ENCODE peak calls at places on chromosomes 13 and 19, in eight cellular contexts. S is GM12878, B is heart left ventricle, C is ovary, T is NB4, K is lower leg skin, G is GM12891, W is stomach. I is an unnamed sample.

GRCh38 chr19:30564551-30565011 is 192.4 kb downstream of the ZNF536 start:
- DNase-seq in B (no peak), C (no peak), S (no peak), T (no peak), G (no peak), W (no peak), K (no peak), I (no peak)

GRCh38 chr13:30607908-30608307 is 9.8 kb upstream of the USPL1 start:
- DNase-seq in W (peak), B (no peak), G (peak), S (peak), T (peak), C (no peak), K (no peak), I (no peak)

GRCh38 chr13:23506821-23507210 is 63.4 kb upstream of the TNFRSF19 start:
- DNase-seq in K (no peak), G (no peak), W (no peak), S (no peak), T (no peak), B (no peak), C (no peak), I (no peak)

GRCh38 chr19:47493378-47494210 is 9.6 kb upstream of the KPTN start:
- DNase-seq in C (no peak), W (no peak), T (no peak), G (no peak), S (no peak), K (no peak), B (peak), I (no peak)

GRCh38 chr13:28037399-28037798 is 48.9 kb upstream of the URAD start:
- DNase-seq in S (no peak), C (no peak), K (no peak), W (no peak), B (no peak), G (no peak), T (peak), I (peak)

GRCh38 chr19:11382898-11383705 is 1.0 kb downstream of the EPOR start:
- DNase-seq in G (no peak), S (no peak), T (peak), W (peak), C (peak), K (peak), B (peak), I (no peak)

GRCh38 chr13:102799544-102800144 is 725 bp downstream of the BIVM start:
- DNase-seq in C (no peak), T (no peak), S (no peak), G (no peak), W (peak), B (peak), K (peak), I (peak)

GRCh38 chr19:5832049-5832448 is 7.5 kb downstream of the FUT6 start:
- DNase-seq in C (no peak), B (no peak), S (no peak), T (no peak), G (no peak), K (no peak), W (no peak), I (no peak)

GRCh38 chr19:14112051-14112808 is 5.3 kb downstream of the PRKACA start:
- DNase-seq in K (peak), T (no peak), B (peak), G (no peak), S (no peak), C (peak), W (no peak), I (no peak)

GRCh38 chr19:55369651-55370304 is 485 bp downstream of the IL11 start:
- DNase-seq in T (peak), G (no peak), C (no peak), K (no peak), B (peak), W (no peak), S (no peak), I (peak)

GRCh38 chr19:49189259-49189658 is 31.7 kb downstream of the TRPM4 start:
- DNase-seq in W (no peak), K (no peak), G (no peak), T (no peak), S (no peak), B (no peak), C (no peak), I (no peak)

GRCh38 chr19:49190781-49191180 is 33.2 kb downstream of the TRPM4 start:
- DNase-seq in G (no peak), B (no peak), K (no peak), T (no peak), S (no peak), C (no peak), W (no peak), I (no peak)

GRCh38 chr19:49194408-49194807 is 36.8 kb downstream of the TRPM4 start:
- DNase-seq in W (no peak), C (no peak), G (no peak), B (no peak), K (no peak), S (no peak), T (no peak), I (no peak)

GRCh38 chr19:49196527-49197240 is 39.1 kb downstream of the TRPM4 start:
- DNase-seq in K (no peak), B (peak), C (peak), S (no peak), G (no peak), T (no peak), W (no peak), I (no peak)

GRCh38 chr19:49193822-49194394 is 36.3 kb downstream of the TRPM4 start:
- DNase-seq in G (no peak), W (no peak), K (no peak), S (no peak), B (no peak), T (no peak), C (no peak), I (no peak)
- TF ChIP-seq POLR2A in G (no peak), W (no peak), K (no peak), S (no peak), B (no peak), T (no peak), C (no peak), I (no peak)

DNA sequence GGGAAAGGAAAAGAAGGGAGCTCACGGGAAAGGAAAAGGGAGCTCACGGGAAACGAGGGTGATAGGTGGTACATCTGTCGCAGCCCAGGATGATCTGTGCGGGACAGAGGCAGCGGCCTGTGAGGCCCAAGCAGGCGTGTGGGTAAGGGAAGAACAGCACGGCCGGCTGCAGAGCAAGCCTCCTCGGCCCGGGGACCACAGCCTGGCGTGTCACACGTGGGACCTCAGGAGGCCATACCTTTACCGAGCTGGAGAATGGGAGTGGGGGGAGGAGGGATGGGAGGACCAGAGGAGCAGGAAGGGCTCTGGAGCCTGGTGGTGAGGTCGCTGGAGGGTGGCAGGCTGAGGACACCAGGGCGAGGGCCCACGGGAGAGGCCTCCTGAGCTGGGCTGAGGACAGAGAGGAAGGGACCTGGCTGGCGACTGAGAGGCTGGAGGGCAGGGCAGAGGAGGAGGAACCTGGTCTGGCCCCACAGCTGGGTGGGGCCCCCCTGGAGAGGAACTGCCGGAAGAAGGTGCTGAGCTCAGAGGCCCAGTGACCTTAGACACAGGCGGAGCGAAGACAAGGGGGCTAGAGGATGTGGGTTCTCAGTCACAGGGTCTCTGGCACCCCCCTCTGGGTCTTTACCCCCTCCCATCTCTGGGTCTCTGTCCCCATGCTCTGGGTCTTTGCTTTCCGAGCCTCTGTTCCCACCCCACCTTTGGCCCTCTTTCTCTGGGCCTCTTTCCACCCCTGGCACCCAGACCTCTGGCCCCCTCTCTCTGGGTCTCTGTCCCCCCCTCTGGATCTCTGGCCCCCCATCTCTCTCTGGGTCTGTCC is 2.9 kb upstream of the FTL start:
- DNase-seq in S (no peak), T (peak), B (peak), K (peak), G (peak), W (peak), C (peak), I (peak)
- TF ChIP-seq POLR2A in S (peak), T (peak), B (peak), K (no peak), G (peak), W (peak), C (no peak), I (no peak)

GRCh38 chr19:49766938-49767315 is at the start of gene AP2A1:
- DNase-seq in W (no peak), C (no peak), T (no peak), S (no peak), K (no peak), B (no peak), G (no peak), I (no peak)

GRCh38 chr19:49767967-49768581 is 1.3 kb downstream of the AP2A1 start:
- DNase-seq in T (no peak), W (no peak), C (peak), K (no peak), S (no peak), B (no peak), G (no peak), I (no peak)

GRCh38 chr19:49766007-49766937 is 529 bp upstream of the AP2A1 start:
- DNase-seq in C (peak), S (peak), T (peak), K (peak), W (peak), B (peak), G (peak), I (peak)

GRCh38 chr19:49764341-49764740 is 1.2 kb upstream of the TSKS start:
- DNase-seq in S (no peak), W (no peak), G (no peak), T (no peak), C (no peak), K (no peak), B (no peak), I (no peak)

GRCh38 chr19:49767380-49767779 is 579 bp downstream of the AP2A1 start:
- DNase-seq in T (no peak), W (no peak), B (no peak), S (no peak), C (no peak), G (no peak), K (no peak), I (no peak)
- TF ChIP-seq POLR2A in T (no peak), W (no peak), B (no peak), S (no peak), C (no peak), G (no peak), K (no peak), I (no peak)

GRCh38 chr19:3557461-3558248 is at the start of gene MFSD12:
- DNase-seq in S (peak), C (peak), T (peak), W (peak), K (peak), G (peak), B (peak), I (peak)
- TF ChIP-seq POLR2A in S (peak), C (peak), T (peak), W (no peak), K (no peak), G (peak), B (peak), I (peak)

I was measured in H54.